ENCODE peak calls at places on chromosomes 3 and 15, in four cellular contexts. R is NCI-H1092 treated with DMSO at 0.1 percent for 48 hours, E is colonic mucosa, D is GF-D8. O is an unnamed sample.

GRCh38 chr15:25238126-25238525 is 200.7 kb downstream of the UBE3A start:
- DNase-seq in E (no peak), D (no peak), R (no peak), O (no peak)

GRCh38 chr15:51620647-51621046 is 1.9 kb downstream of the DMXL2 start:
- DNase-seq in D (no peak), R (peak; percentile 24), E (no peak), O (no peak)

GRCh38 chr15:63338170-63338569 is 43.5 kb downstream of the CA12 start:
- DNase-seq in E (no peak), D (no peak), R (no peak), O (no peak)

GRCh38 chr3:151037746-151038145 is 47.7 kb upstream of the MED12L start:
- DNase-seq in E (no peak), R (no peak), D (no peak), O (peak; percentile 16)

GRCh38 chr3:53254190-53254809 is 1.5 kb downstream of the TKT start:
- DNase-seq in E (no peak), D (no peak), R (no peak), O (no peak)

GRCh38 chr3:177306252-177306651 is 109.0 kb upstream of the TBL1XR1 start:
- DNase-seq in E (no peak), R (no peak), D (no peak), O (no peak)

GRCh38 chr15:61155741-61156700 is 73.1 kb downstream of the RORA start:
- DNase-seq in D (no peak), R (no peak), E (no peak), O (no peak)

GRCh38 chr3:68919000-68919399 is 13.3 kb downstream of the TAFA4 start:
- DNase-seq in R (no peak), D (no peak), E (no peak), O (no peak)

GRCh38 chr3:153289334-153289808 is 127.3 kb downstream of the RAP2B start:
- DNase-seq in D (no peak), R (no peak), E (no peak), O (no peak)

GRCh38 chr3:85255954-85256353 is 297.2 kb downstream of the CADM2 start:
- DNase-seq in E (no peak), R (no peak), D (no peak), O (no peak)

GRCh38 chr3:67529337-67529736 is 125.1 kb downstream of the SUCLG2 start:
- DNase-seq in D (no peak), E (no peak), R (no peak), O (no peak)

GRCh38 chr3:76943058-76943457 is 96.8 kb upstream of the ROBO2 start:
- DNase-seq in D (no peak), R (no peak), E (no peak), O (no peak)

GRCh38 chr3:29240248-29240647 is 40.6 kb upstream of the RBMS3 start:
- DNase-seq in R (no peak), D (no peak), E (no peak), O (no peak)

GRCh38 chr15:25058080-25058785 is 103.4 kb downstream of the SNRPN start:
- DNase-seq in D (no peak), R (no peak), E (no peak), O (no peak)

GRCh38 chr3:170907519-170908234 is 760 bp downstream of the EIF5A2 start:
- DNase-seq in E (no peak), R (no peak), D (no peak), O (no peak)

GRCh38 chr15:74283366-74283765 is 47.2 kb downstream of the CCDC33 start:
- DNase-seq in D (no peak), R (no peak), E (no peak), O (no peak)

GRCh38 chr3:10926831-10927521 is 65.6 kb upstream of the SLC6A1 start:
- DNase-seq in D (no peak), R (no peak), E (no peak), O (no peak)

O was measured in NCI-H774.